ENCODE peak calls at places on chromosomes 7 and 10, in nine cellular contexts. K is PC-3, C is hepatocyte, B is OCI-LY7, P is GM23248, Y is SK-N-SH, Z is neural progenitor cell, O is MM.1S, M is GM23338. L is an unnamed sample.

GRCh38 chr10:33240265-33240664 is 94.2 kb downstream of the NRP1 start:
- DNase-seq in K (no peak), Z (no peak), C (no peak), B (no peak), Y (no peak), M (no peak), P (no peak), O (no peak), L (no peak)

GRCh38 chr10:124697837-124698559 is 46.2 kb downstream of the FAM53B start:
- DNase-seq in O (no peak), Y (no peak), B (no peak), Z (peak), P (peak), M (peak), C (no peak), K (no peak), L (no peak)

GRCh38 chr10:93991101-93991500 is 2.6 kb upstream of the PLCE1 start:
- DNase-seq in O (no peak), K (no peak), P (no peak), Z (no peak), C (no peak), M (no peak), Y (no peak), B (no peak), L (no peak)

GRCh38 chr10:30534465-30535144 is 94.9 kb downstream of the LYZL2 start:
- DNase-seq in B (peak), P (peak), O (peak), Z (peak), M (peak), K (peak), C (peak), Y (peak), L (peak)

GRCh38 chr10:6300106-6300783 is 97.5 kb downstream of the PFKFB3 start:
- DNase-seq in O (peak), Y (no peak), P (peak), B (peak), Z (no peak), K (peak), C (no peak), M (no peak), L (no peak)

GRCh38 chr7:5218564-5219360 is 28.7 kb downstream of the WIPI2 start:
- DNase-seq in M (no peak), B (peak), Y (no peak), O (peak), Z (no peak), K (no peak), P (no peak), C (peak), L (no peak)

GRCh38 chr7:218896-219580 is 26.7 kb downstream of the FAM20C start:
- DNase-seq in P (no peak), K (no peak), Z (no peak), M (no peak), B (no peak), Y (no peak), O (no peak), C (no peak), L (no peak)

GRCh38 chr7:71770269-71770907 is 638.4 kb downstream of the GALNT17 start:
- DNase-seq in Z (no peak), Y (no peak), P (no peak), O (no peak), C (no peak), K (no peak), B (no peak), M (no peak), L (no peak)

GRCh38 chr10:44510716-44511115 is 125.8 kb upstream of the CXCL12 start:
- DNase-seq in P (peak), Y (no peak), B (no peak), Z (no peak), O (no peak), K (peak), C (no peak), M (no peak), L (no peak)

GRCh38 chr10:8183241-8183704 is 128.8 kb downstream of the GATA3 start:
- DNase-seq in B (no peak), K (peak), Z (no peak), C (peak), O (peak), Y (no peak), M (no peak), P (no peak), L (no peak)

GRCh38 chr7:48299580-48300169 is 128.4 kb downstream of the ABCA13 start:
- DNase-seq in C (peak), B (peak), Y (peak), M (peak), P (peak), K (peak), O (peak), Z (peak), L (peak)

GRCh38 chr7:114921636-114922150 is at the start of gene MDFIC:
- DNase-seq in P (no peak), Y (peak), Z (peak), O (no peak), K (no peak), M (peak), B (no peak), C (peak), L (no peak)

GRCh38 chr10:100129424-100129823 is 47.8 kb upstream of the CPN1 start:
- DNase-seq in O (no peak), M (no peak), Y (no peak), C (no peak), B (no peak), Z (no peak), P (no peak), K (no peak), L (no peak)

GRCh38 chr10:60444494-60445064 is 54.9 kb upstream of the ANK3 start:
- DNase-seq in P (peak), B (no peak), K (peak), O (peak), Z (peak), Y (no peak), M (peak), C (no peak), L (peak)

GRCh38 chr10:45373003-45373782 is 823 bp upstream of the ALOX5 start:
- DNase-seq in P (no peak), M (peak), Y (peak), C (peak), O (peak), B (peak), K (no peak), Z (peak), L (no peak)

GRCh38 chr7:31192996-31193395 is 140.9 kb downstream of the ADCYAP1R1 start:
- DNase-seq in Z (peak), M (peak), C (peak), O (no peak), Y (peak), B (no peak), P (peak), K (peak), L (peak)

GRCh38 chr10:73646598-73647041 is 5.3 kb upstream of the MYOZ1 start:
- DNase-seq in B (no peak), M (peak), P (no peak), C (no peak), O (no peak), Y (no peak), Z (no peak), K (no peak), L (no peak)

GRCh38 chr7:159012353-159013069 is 132.2 kb downstream of the VIPR2 start:
- DNase-seq in P (peak), B (no peak), O (no peak), Y (no peak), C (peak), K (peak), M (no peak), Z (no peak), L (no peak)

GRCh38 chr10:85614981-85615380 is 751.6 kb downstream of the GRID1 start:
- DNase-seq in Z (no peak), C (no peak), B (no peak), O (no peak), P (no peak), Y (no peak), K (no peak), M (no peak), L (no peak)

GRCh38 chr7:46450871-46451270 is 529.8 kb upstream of the IGFBP3 start:
- DNase-seq in K (no peak), B (no peak), M (no peak), O (no peak), Y (no peak), Z (no peak), C (no peak), P (peak), L (no peak)

GRCh38 chr10:103835121-103836045 is 20.0 kb downstream of the SH3PXD2A start:
- DNase-seq in Z (no peak), B (peak), O (no peak), C (peak), Y (no peak), P (peak), K (no peak), M (no peak), L (no peak)

GRCh38 chr10:6990891-6991290 is 410.8 kb upstream of the PRKCQ start:
- DNase-seq in Z (no peak), M (no peak), C (no peak), B (peak), P (no peak), O (no peak), Y (no peak), K (no peak), L (no peak)

GRCh38 chr10:91389636-91390512 is 20.3 kb upstream of the HECTD2 start:
- DNase-seq in P (peak), M (peak), C (peak), O (peak), K (peak), Z (peak), B (peak), Y (peak), L (peak)

GRCh38 chr10:31136386-31136785 is 104.7 kb upstream of the ZNF438 start:
- DNase-seq in Z (no peak), P (no peak), Y (no peak), M (no peak), O (no peak), K (no peak), C (no peak), B (no peak), L (no peak)

GRCh38 chr10:8150401-8150905 is 96.0 kb downstream of the GATA3 start:
- DNase-seq in O (no peak), M (no peak), Z (no peak), B (no peak), C (no peak), P (no peak), Y (no peak), K (no peak), L (no peak)

GRCh38 chr10:14839305-14839695 is 1.2 kb downstream of the HSPA14 start:
- DNase-seq in Y (no peak), P (peak), B (peak), O (no peak), M (peak), K (no peak), Z (peak), C (peak), L (no peak)

GRCh38 chr10:27242951-27243551 is 2.5 kb upstream of the ACBD5 start:
- DNase-seq in C (peak), O (peak), M (peak), Y (peak), B (peak), Z (peak), K (peak), P (peak), L (peak)

GRCh38 chr10:125629758-125630376 is 53.1 kb downstream of the TEX36 start:
- DNase-seq in K (peak), Y (peak), M (peak), C (peak), B (peak), Z (peak), P (peak), O (peak), L (peak)

GRCh38 chr10:36038316-36038715 is 396.2 kb upstream of the FZD8 start:
- DNase-seq in Y (no peak), Z (no peak), K (no peak), M (no peak), B (no peak), O (no peak), P (no peak), C (no peak), L (no peak)

GRCh38 chr7:17307969-17308648 is 9.7 kb downstream of the AHR start:
- DNase-seq in Y (no peak), B (no peak), M (peak), P (no peak), Z (no peak), C (no peak), O (no peak), K (no peak), L (no peak)

GRCh38 chr7:144594580-144594979 is 191.1 kb upstream of the NOBOX start:
- DNase-seq in C (no peak), M (no peak), P (no peak), B (no peak), Z (no peak), Y (no peak), K (no peak), O (no peak), L (no peak)

GRCh38 chr10:60818134-60818770 is 40.0 kb downstream of the CDK1 start:
- DNase-seq in Y (no peak), M (no peak), Z (no peak), P (peak), C (peak), B (no peak), O (no peak), K (no peak), L (no peak)

GRCh38 chr10:46226900-46227558 is 59.8 kb upstream of the ANTXRL start:
- DNase-seq in B (no peak), O (no peak), K (no peak), C (no peak), Y (no peak), P (no peak), M (no peak), Z (no peak), L (no peak)

GRCh38 chr7:42144253-42145002 is 92.6 kb downstream of the GLI3 start:
- DNase-seq in O (no peak), K (no peak), P (peak), M (no peak), Z (no peak), B (no peak), Y (no peak), C (no peak), L (no peak)

GRCh38 chr10:56258378-56258777 is 102.7 kb downstream of the ZWINT start:
- DNase-seq in Z (no peak), O (no peak), B (no peak), K (no peak), M (no peak), C (no peak), Y (no peak), P (no peak), L (no peak)

DNA sequence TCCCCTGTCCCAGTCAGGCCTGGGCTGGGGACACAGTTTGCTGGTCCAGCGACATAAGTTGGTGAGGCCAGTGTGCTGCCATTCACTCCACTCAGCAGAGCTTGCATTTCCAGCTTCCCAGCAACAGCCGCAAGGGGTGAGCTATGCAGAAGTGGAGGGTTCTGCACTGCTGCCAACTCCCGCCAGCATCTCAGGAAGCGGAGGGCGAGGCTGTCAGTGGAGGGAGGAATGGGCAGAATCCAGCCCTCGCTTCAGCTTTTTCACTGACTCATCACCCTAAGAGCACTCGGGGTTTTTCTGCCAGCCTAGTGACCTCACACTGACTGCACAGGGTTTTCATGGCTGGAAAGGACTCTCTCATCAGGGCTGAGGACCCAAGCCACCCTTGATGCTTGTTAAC is 625.1 kb upstream of the MKI67 start:
- DNase-seq in P (peak), M (no peak), O (no peak), C (no peak), B (no peak), Y (no peak), Z (no peak), K (peak), L (no peak)
- TF ChIP-seq EZH2phosphoT487 in P (no peak), M (no peak), O (no peak), C (no peak), B (no peak), Y (no peak), Z (no peak), K (no peak), L (no peak)

DNA sequence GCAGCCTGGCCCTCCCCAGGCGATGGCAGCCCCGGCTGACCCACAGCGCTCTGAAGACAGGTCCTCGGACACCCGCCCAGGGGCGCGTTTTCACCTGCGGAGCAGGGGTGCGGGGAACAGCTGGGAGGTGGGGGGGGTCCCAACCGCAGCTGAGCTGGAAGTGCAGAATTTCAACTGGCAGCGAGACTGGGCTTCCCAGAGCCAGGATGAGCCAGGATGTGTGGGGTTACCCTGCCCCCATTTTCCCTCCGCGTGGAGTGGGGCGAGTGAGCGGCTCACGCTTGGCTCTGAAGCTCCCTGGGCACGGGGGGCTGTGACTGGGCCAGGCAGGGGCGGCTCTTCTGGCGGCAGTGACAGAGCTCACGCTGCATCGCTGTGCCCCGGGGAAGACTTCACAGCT is 70.2 kb downstream of the DNAJB6 start:
- DNase-seq in C (no peak), B (no peak), O (no peak), Y (peak), P (no peak), Z (no peak), K (no peak), M (no peak), L (no peak)
- TF ChIP-seq EZH2phosphoT487 in C (no peak), B (no peak), O (no peak), Y (no peak), P (no peak), Z (no peak), K (no peak), M (no peak), L (no peak)

GRCh38 chr10:70223728-70224127 is 9.5 kb downstream of the PPA1 start:
- DNase-seq in K (no peak), Y (no peak), B (no peak), O (no peak), M (no peak), P (peak), Z (no peak), C (no peak), L (no peak)
- TF ChIP-seq EZH2phosphoT487 in K (no peak), Y (no peak), B (no peak), O (no peak), M (no peak), P (no peak), Z (no peak), C (no peak), L (no peak)

GRCh38 chr10:130335336-130335735 is 199.1 kb downstream of the GLRX3 start:
- DNase-seq in K (no peak), O (no peak), Z (no peak), P (no peak), C (no peak), B (no peak), M (no peak), Y (no peak), L (no peak)
- TF ChIP-seq EZH2phosphoT487 in K (no peak), O (no peak), Z (no peak), P (no peak), C (no peak), B (no peak), M (no peak), Y (no peak), L (no peak)

DNA sequence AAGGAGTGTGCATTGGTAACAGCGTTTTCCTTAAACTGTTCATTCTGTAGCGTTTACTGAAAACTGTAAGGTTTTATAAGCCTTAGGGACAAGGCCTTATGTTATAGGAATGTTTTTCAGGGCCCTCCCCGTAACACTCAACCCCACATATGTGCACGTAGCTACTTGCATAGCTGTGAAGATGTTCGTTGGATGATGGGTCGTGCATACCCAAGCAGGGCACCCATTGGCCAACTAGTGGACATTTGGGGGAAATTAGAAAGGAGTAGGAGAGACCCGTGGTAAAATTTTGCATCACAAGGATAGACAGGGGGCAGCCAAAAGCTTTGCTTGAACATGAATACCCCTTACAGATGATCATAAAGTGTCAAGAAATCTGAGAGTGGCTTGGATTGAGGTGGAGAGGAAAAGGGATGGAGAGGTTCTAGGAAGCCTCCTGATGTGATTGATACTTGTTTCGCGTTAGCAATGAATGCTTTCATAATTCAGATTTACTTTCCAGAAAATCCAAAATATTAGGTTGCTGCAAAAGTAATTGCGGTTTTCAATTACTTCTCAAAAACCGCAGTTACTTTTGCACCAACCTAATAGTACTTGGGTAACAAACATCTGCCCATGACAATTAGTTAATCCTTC is 878 bp downstream of the SEC61A2 start:
- DNase-seq in B (peak), K (peak), M (peak), Z (peak), P (peak), O (peak), C (peak), Y (peak), L (peak)
- TF ChIP-seq EZH2phosphoT487 in B (no peak), K (no peak), M (no peak), Z (no peak), P (no peak), O (no peak), C (no peak), Y (no peak), L (no peak)

GRCh38 chr10:77560052-77560451 is 77.6 kb downstream of the KCNMA1 start:
- DNase-seq in Y (no peak), B (no peak), M (no peak), C (no peak), Z (no peak), P (no peak), K (no peak), O (no peak), L (no peak)

GRCh38 chr10:77560471-77560870 is 77.1 kb downstream of the KCNMA1 start:
- DNase-seq in O (no peak), Y (no peak), C (no peak), P (no peak), M (no peak), Z (no peak), K (no peak), B (no peak), L (no peak)

GRCh38 chr10:77563638-77564270 is 73.9 kb downstream of the KCNMA1 start:
- DNase-seq in B (no peak), Z (no peak), Y (no peak), O (no peak), C (peak), K (peak), M (no peak), P (peak), L (no peak)

GRCh38 chr10:77564781-77565589 is 72.6 kb downstream of the KCNMA1 start:
- DNase-seq in K (peak), Z (peak), O (no peak), C (no peak), Y (no peak), B (no peak), P (peak), M (peak), L (no peak)

GRCh38 chr10:77562742-77563141 is 74.9 kb downstream of the KCNMA1 start:
- DNase-seq in K (no peak), P (no peak), C (no peak), M (no peak), Y (no peak), Z (no peak), O (no peak), B (no peak), L (no peak)
- TF ChIP-seq EZH2phosphoT487 in K (no peak), P (no peak), C (no peak), M (no peak), Y (no peak), Z (no peak), O (no peak), B (no peak), L (no peak)

GRCh38 chr7:28474267-28474618 is 61.9 kb downstream of the CREB5 start:
- DNase-seq in C (no peak), Y (no peak), M (no peak), O (no peak), B (no peak), P (peak), Z (no peak), K (no peak), L (no peak)
- TF ChIP-seq EZH2phosphoT487 in C (no peak), Y (no peak), M (no peak), O (no peak), B (no peak), P (no peak), Z (no peak), K (no peak), L (no peak)

GRCh38 chr7:151727579-151728285 is 149.2 kb downstream of the PRKAG2 start:
- DNase-seq in O (no peak), C (peak), Z (peak), K (peak), P (peak), M (no peak), Y (peak), B (no peak), L (peak)
- TF ChIP-seq EZH2phosphoT487 in O (no peak), C (no peak), Z (no peak), K (peak), P (no peak), M (no peak), Y (no peak), B (no peak), L (no peak)

L was measured in HCT116.